ENCODE peak calls at places on chromosomes 4 and X, in ten cellular contexts. One of them, this sample, is unnamed.

GRCh38 chr4:146243141-146243882 is 29.0 kb downstream of the REELD1 start:
- DNase-seq in AG09319: no peak
- DNase-seq in endothelial cell: no peak
- DNase-seq in AG08395: peak; percentile 14
- DNase-seq in HS-27A: no peak
- DNase-seq in left lobe of liver: no peak
- DNase-seq in hippocampal formation: no peak
- DNase-seq in amygdala: peak; percentile 21
- DNase-seq in D341Med: peak; percentile 62
- DNase-seq in HFF-Myc: no peak
- DNase-seq in this sample: peak; percentile 56

GRCh38 chr4:145868637-145869409 is 69.8 kb downstream of the ZNF827 start:
- DNase-seq in AG08395: peak; percentile 12
- DNase-seq in endothelial cell: no peak
- DNase-seq in left lobe of liver: no peak
- DNase-seq in amygdala: no peak
- DNase-seq in D341Med: no peak
- DNase-seq in hippocampal formation: no peak
- DNase-seq in HS-27A: no peak
- DNase-seq in AG09319: no peak
- DNase-seq in HFF-Myc: no peak
- DNase-seq in this sample: peak; percentile 23

GRCh38 chr4:3201718-3202702 is 46.9 kb upstream of the MSANTD1 start:
- DNase-seq in hippocampal formation: no peak
- DNase-seq in AG09319: no peak
- DNase-seq in HFF-Myc: no peak
- DNase-seq in left lobe of liver: peak; percentile 41
- DNase-seq in amygdala: no peak
- DNase-seq in AG08395: peak; percentile 46
- DNase-seq in endothelial cell: no peak
- DNase-seq in D341Med: no peak
- DNase-seq in HS-27A: no peak
- DNase-seq in this sample: peak; percentile 4

GRCh38 chr4:145740796-145741195 is 60.9 kb downstream of the C4orf51 start:
- DNase-seq in D341Med: no peak
- DNase-seq in endothelial cell: no peak
- DNase-seq in left lobe of liver: no peak
- DNase-seq in AG08395: no peak
- DNase-seq in AG09319: no peak
- DNase-seq in HFF-Myc: peak; percentile 33
- DNase-seq in hippocampal formation: no peak
- DNase-seq in HS-27A: no peak
- DNase-seq in amygdala: no peak
- DNase-seq in this sample: no peak

GRCh38 chrX:11470231-11470630 is 177.0 kb downstream of the AMELX start:
- DNase-seq in endothelial cell: no peak
- DNase-seq in D341Med: no peak
- DNase-seq in AG09319: peak; percentile 63
- DNase-seq in HFF-Myc: no peak
- DNase-seq in amygdala: no peak
- DNase-seq in HS-27A: no peak
- DNase-seq in hippocampal formation: no peak
- DNase-seq in AG08395: peak; percentile 34
- DNase-seq in left lobe of liver: no peak
- DNase-seq in this sample: peak; percentile 45

GRCh38 chr4:159608434-159608833 is 505.6 kb downstream of the RAPGEF2 start:
- DNase-seq in amygdala: no peak
- DNase-seq in endothelial cell: no peak
- DNase-seq in HS-27A: no peak
- DNase-seq in AG08395: no peak
- DNase-seq in HFF-Myc: no peak
- DNase-seq in AG09319: no peak
- DNase-seq in D341Med: no peak
- DNase-seq in left lobe of liver: no peak
- DNase-seq in hippocampal formation: peak; percentile 7
- DNase-seq in this sample: peak; percentile 4

GRCh38 chr4:118765399-118765798 is 70.5 kb downstream of the SEC24D start:
- DNase-seq in HS-27A: peak; percentile 72
- DNase-seq in AG09319: peak; percentile 98
- DNase-seq in endothelial cell: no peak
- DNase-seq in left lobe of liver: no peak
- DNase-seq in hippocampal formation: no peak
- DNase-seq in amygdala: no peak
- DNase-seq in AG08395: peak; percentile 91
- DNase-seq in D341Med: peak; percentile 59
- DNase-seq in HFF-Myc: peak; percentile 99
- DNase-seq in this sample: peak; percentile 94

GRCh38 chr4:41209187-41209586 is 5.2 kb downstream of the APBB2 start:
- DNase-seq in HFF-Myc: no peak
- DNase-seq in D341Med: no peak
- DNase-seq in endothelial cell: no peak
- DNase-seq in left lobe of liver: peak; percentile 86
- DNase-seq in HS-27A: no peak
- DNase-seq in hippocampal formation: no peak
- DNase-seq in AG08395: no peak
- DNase-seq in amygdala: no peak
- DNase-seq in AG09319: no peak
- DNase-seq in this sample: peak; percentile 38

GRCh38 chr4:71255966-71256365 is 82.9 kb upstream of the SLC4A4 start:
- DNase-seq in HS-27A: no peak
- DNase-seq in AG08395: no peak
- DNase-seq in AG09319: no peak
- DNase-seq in amygdala: no peak
- DNase-seq in HFF-Myc: no peak
- DNase-seq in hippocampal formation: no peak
- DNase-seq in D341Med: no peak
- DNase-seq in endothelial cell: no peak
- DNase-seq in left lobe of liver: no peak
- DNase-seq in this sample: no peak

GRCh38 chr4:17385403-17385802 is 126.5 kb downstream of the QDPR start:
- DNase-seq in AG09319: peak; percentile 14
- DNase-seq in AG08395: peak; percentile 56
- DNase-seq in left lobe of liver: peak; percentile 47
- DNase-seq in hippocampal formation: peak; percentile 3
- DNase-seq in endothelial cell: no peak
- DNase-seq in amygdala: no peak
- DNase-seq in HFF-Myc: no peak
- DNase-seq in HS-27A: no peak
- DNase-seq in D341Med: no peak
- DNase-seq in this sample: peak; percentile 76

GRCh38 chrX:113747274-113747973 is 836.5 kb upstream of the HTR2C start:
- DNase-seq in D341Med: no peak
- DNase-seq in HS-27A: no peak
- DNase-seq in AG09319: no peak
- DNase-seq in endothelial cell: no peak
- DNase-seq in hippocampal formation: no peak
- DNase-seq in AG08395: no peak
- DNase-seq in left lobe of liver: no peak
- DNase-seq in HFF-Myc: no peak
- DNase-seq in amygdala: no peak
- DNase-seq in this sample: no peak

GRCh38 chr4:174522183-174523002 is at the start of gene HPGD:
- DNase-seq in AG08395: no peak
- DNase-seq in left lobe of liver: peak; percentile 91
- DNase-seq in AG09319: no peak
- DNase-seq in amygdala: peak; percentile 14
- DNase-seq in HS-27A: no peak
- DNase-seq in D341Med: peak; percentile 61
- DNase-seq in hippocampal formation: no peak
- DNase-seq in endothelial cell: peak; percentile 54
- DNase-seq in HFF-Myc: no peak
- DNase-seq in this sample: no peak

GRCh38 chrX:38662640-38663039 is 101.3 kb downstream of the TSPAN7 start:
- DNase-seq in endothelial cell: no peak
- DNase-seq in AG08395: no peak
- DNase-seq in AG09319: no peak
- DNase-seq in D341Med: no peak
- DNase-seq in amygdala: no peak
- DNase-seq in left lobe of liver: no peak
- DNase-seq in HFF-Myc: no peak
- DNase-seq in HS-27A: no peak
- DNase-seq in hippocampal formation: no peak
- DNase-seq in this sample: no peak

GRCh38 chr4:55939437-55939836 is 9.3 kb upstream of the CEP135 start:
- DNase-seq in amygdala: no peak
- DNase-seq in AG08395: no peak
- DNase-seq in AG09319: no peak
- DNase-seq in hippocampal formation: no peak
- DNase-seq in HFF-Myc: no peak
- DNase-seq in endothelial cell: no peak
- DNase-seq in HS-27A: no peak
- DNase-seq in D341Med: no peak
- DNase-seq in left lobe of liver: no peak
- DNase-seq in this sample: no peak

GRCh38 chrX:71253253-71254091 is 468 bp downstream of the ZMYM3 start:
- DNase-seq in HS-27A: peak; percentile 2
- DNase-seq in hippocampal formation: no peak
- DNase-seq in AG09319: no peak
- DNase-seq in left lobe of liver: no peak
- DNase-seq in D341Med: peak; percentile 57
- DNase-seq in AG08395: peak; percentile 52
- DNase-seq in amygdala: peak; percentile 38
- DNase-seq in endothelial cell: peak; percentile 61
- DNase-seq in HFF-Myc: no peak
- DNase-seq in this sample: peak; percentile 48

GRCh38 chr4:99946346-99947189 is at the start of gene DNAJB14:
- DNase-seq in amygdala: peak; percentile 72
- DNase-seq in D341Med: peak; percentile 85
- DNase-seq in left lobe of liver: peak; percentile 80
- DNase-seq in AG08395: peak; percentile 83
- DNase-seq in AG09319: peak; percentile 44
- DNase-seq in HS-27A: no peak
- DNase-seq in HFF-Myc: no peak
- DNase-seq in endothelial cell: peak; percentile 84
- DNase-seq in hippocampal formation: peak; percentile 50
- DNase-seq in this sample: peak; percentile 79

GRCh38 chr4:98919996-98920395 is 8.9 kb downstream of the EIF4E start:
- DNase-seq in left lobe of liver: no peak
- DNase-seq in D341Med: no peak
- DNase-seq in endothelial cell: no peak
- DNase-seq in HS-27A: no peak
- DNase-seq in hippocampal formation: no peak
- DNase-seq in amygdala: no peak
- DNase-seq in HFF-Myc: no peak
- DNase-seq in AG08395: peak; percentile 35
- DNase-seq in AG09319: no peak
- DNase-seq in this sample: peak; percentile 40

GRCh38 chr4:13378973-13379759 is 105.0 kb downstream of the RAB28 start:
- DNase-seq in HFF-Myc: no peak
- DNase-seq in hippocampal formation: no peak
- DNase-seq in D341Med: no peak
- DNase-seq in AG09319: no peak
- DNase-seq in endothelial cell: no peak
- DNase-seq in AG08395: no peak
- DNase-seq in amygdala: no peak
- DNase-seq in left lobe of liver: no peak
- DNase-seq in HS-27A: no peak
- DNase-seq in this sample: no peak

GRCh38 chr4:173167793-173168395 is 717 bp upstream of the GALNT7 start:
- DNase-seq in amygdala: peak; percentile 16
- DNase-seq in left lobe of liver: peak; percentile 46
- DNase-seq in AG08395: peak; percentile 19
- DNase-seq in HFF-Myc: no peak
- DNase-seq in D341Med: peak; percentile 65
- DNase-seq in endothelial cell: peak; percentile 53
- DNase-seq in hippocampal formation: peak; percentile 43
- DNase-seq in HS-27A: no peak
- DNase-seq in AG09319: no peak
- DNase-seq in this sample: peak; percentile 31

GRCh38 chr4:52588771-52589591 is 70.1 kb downstream of the USP46 start:
- DNase-seq in HFF-Myc: no peak
- DNase-seq in left lobe of liver: no peak
- DNase-seq in endothelial cell: no peak
- DNase-seq in HS-27A: no peak
- DNase-seq in AG08395: peak; percentile 22
- DNase-seq in amygdala: no peak
- DNase-seq in hippocampal formation: no peak
- DNase-seq in AG09319: no peak
- DNase-seq in D341Med: no peak
- DNase-seq in this sample: peak; percentile 63

GRCh38 chr4:140870427-140870826 is 114.2 kb upstream of the TBC1D9 start:
- DNase-seq in AG08395: no peak
- DNase-seq in endothelial cell: no peak
- DNase-seq in HFF-Myc: no peak
- DNase-seq in D341Med: no peak
- DNase-seq in left lobe of liver: no peak
- DNase-seq in hippocampal formation: no peak
- DNase-seq in amygdala: no peak
- DNase-seq in HS-27A: no peak
- DNase-seq in AG09319: no peak
- DNase-seq in this sample: no peak

GRCh38 chr4:107800686-107801085 is 24.0 kb upstream of the SGMS2 start:
- DNase-seq in left lobe of liver: no peak
- DNase-seq in hippocampal formation: no peak
- DNase-seq in AG09319: no peak
- DNase-seq in HS-27A: no peak
- DNase-seq in AG08395: no peak
- DNase-seq in endothelial cell: no peak
- DNase-seq in amygdala: no peak
- DNase-seq in HFF-Myc: no peak
- DNase-seq in D341Med: no peak
- DNase-seq in this sample: no peak

GRCh38 chr4:169492436-169493163 is 119.8 kb downstream of the NEK1 start:
- DNase-seq in AG09319: no peak
- DNase-seq in D341Med: peak; percentile 61
- DNase-seq in endothelial cell: peak; percentile 32
- DNase-seq in hippocampal formation: no peak
- DNase-seq in amygdala: no peak
- DNase-seq in left lobe of liver: peak; percentile 42
- DNase-seq in AG08395: peak; percentile 64
- DNase-seq in HS-27A: peak; percentile 11
- DNase-seq in HFF-Myc: peak; percentile 19
- DNase-seq in this sample: peak; percentile 36

GRCh38 chrX:2520539-2520938 is 19.8 kb upstream of the DHRSX start:
- DNase-seq in hippocampal formation: no peak
- DNase-seq in D341Med: no peak
- DNase-seq in AG08395: no peak
- DNase-seq in amygdala: no peak
- DNase-seq in AG09319: no peak
- DNase-seq in left lobe of liver: no peak
- DNase-seq in HS-27A: no peak
- DNase-seq in HFF-Myc: no peak
- DNase-seq in endothelial cell: no peak
- DNase-seq in this sample: no peak

GRCh38 chr4:37982736-37983135 is 22.5 kb downstream of the PTTG2 start:
- DNase-seq in HS-27A: no peak
- DNase-seq in HFF-Myc: no peak
- DNase-seq in D341Med: no peak
- DNase-seq in hippocampal formation: no peak
- DNase-seq in AG09319: no peak
- DNase-seq in left lobe of liver: no peak
- DNase-seq in amygdala: no peak
- DNase-seq in endothelial cell: no peak
- DNase-seq in AG08395: no peak
- DNase-seq in this sample: no peak

GRCh38 chr4:84498203-84499026 is 677 bp downstream of the NKX6-1 start:
- DNase-seq in hippocampal formation: no peak
- DNase-seq in D341Med: peak; percentile 76
- DNase-seq in HFF-Myc: no peak
- DNase-seq in AG08395: peak; percentile 48
- DNase-seq in amygdala: no peak
- DNase-seq in left lobe of liver: no peak
- DNase-seq in endothelial cell: no peak
- DNase-seq in AG09319: no peak
- DNase-seq in HS-27A: no peak
- DNase-seq in this sample: peak; percentile 45

GRCh38 chr4:112664611-112665010 is 27.7 kb downstream of the LARP7 start:
- DNase-seq in left lobe of liver: no peak
- DNase-seq in hippocampal formation: no peak
- DNase-seq in HS-27A: no peak
- DNase-seq in AG08395: no peak
- DNase-seq in endothelial cell: no peak
- DNase-seq in D341Med: no peak
- DNase-seq in amygdala: no peak
- DNase-seq in HFF-Myc: no peak
- DNase-seq in AG09319: no peak
- DNase-seq in this sample: no peak

GRCh38 chr4:119693127-119693526 is 64.5 kb upstream of the PDE5A start:
- DNase-seq in HFF-Myc: no peak
- DNase-seq in left lobe of liver: no peak
- DNase-seq in amygdala: no peak
- DNase-seq in HS-27A: no peak
- DNase-seq in D341Med: no peak
- DNase-seq in endothelial cell: no peak
- DNase-seq in AG08395: peak; percentile 6
- DNase-seq in hippocampal formation: no peak
- DNase-seq in AG09319: peak; percentile 18
- DNase-seq in this sample: no peak

This sample was measured in RPMI7951.